ENCODE peak calls at places on chromosomes 1 and 21, in five cellular contexts. One of them, this sample, is unnamed.

GRCh38 chr1:225464851-225465792 is 37.3 kb upstream of the LBR start:
- DNase-seq in pancreas: no peak
- DNase-seq in upper lobe of right lung: no peak
- DNase-seq in activated CD8-positive, alpha-beta T cell treated with anti-CD3 and anti-CD28 coated beads for 36 hours: no peak
- DNase-seq in esophagus squamous epithelium: no peak
- DNase-seq in this sample: no peak

GRCh38 chr1:208445710-208446702 is 201.8 kb upstream of the PLXNA2 start:
- DNase-seq in pancreas: no peak
- DNase-seq in upper lobe of right lung: no peak
- DNase-seq in activated CD8-positive, alpha-beta T cell treated with anti-CD3 and anti-CD28 coated beads for 36 hours: no peak
- DNase-seq in esophagus squamous epithelium: no peak
- DNase-seq in this sample: no peak

GRCh38 chr21:30138483-30138882 is 28.1 kb downstream of the CLDN17 start:
- DNase-seq in pancreas: no peak
- DNase-seq in upper lobe of right lung: no peak
- DNase-seq in activated CD8-positive, alpha-beta T cell treated with anti-CD3 and anti-CD28 coated beads for 36 hours: no peak
- DNase-seq in esophagus squamous epithelium: no peak
- DNase-seq in this sample: no peak

GRCh38 chr1:111851552-111851951 is 95.9 kb downstream of the DDX20 start:
- DNase-seq in pancreas: no peak
- DNase-seq in upper lobe of right lung: no peak
- DNase-seq in activated CD8-positive, alpha-beta T cell treated with anti-CD3 and anti-CD28 coated beads for 36 hours: no peak
- DNase-seq in esophagus squamous epithelium: no peak
- DNase-seq in this sample: no peak

GRCh38 chr1:218495931-218496330 is 150.8 kb downstream of the TGFB2 start:
- DNase-seq in pancreas: no peak
- DNase-seq in upper lobe of right lung: no peak
- DNase-seq in activated CD8-positive, alpha-beta T cell treated with anti-CD3 and anti-CD28 coated beads for 36 hours: no peak
- DNase-seq in esophagus squamous epithelium: no peak
- DNase-seq in this sample: no peak

GRCh38 chr1:94542088-94542671 is 621 bp upstream of the F3 start:
- DNase-seq in pancreas: peak; percentile 79
- DNase-seq in upper lobe of right lung: peak; percentile 70
- DNase-seq in activated CD8-positive, alpha-beta T cell treated with anti-CD3 and anti-CD28 coated beads for 36 hours: no peak
- DNase-seq in esophagus squamous epithelium: no peak
- DNase-seq in this sample: no peak

GRCh38 chr1:41175546-41175945 is 66.6 kb downstream of the SCMH1 start:
- DNase-seq in pancreas: no peak
- DNase-seq in upper lobe of right lung: no peak
- DNase-seq in activated CD8-positive, alpha-beta T cell treated with anti-CD3 and anti-CD28 coated beads for 36 hours: no peak
- DNase-seq in esophagus squamous epithelium: no peak
- DNase-seq in this sample: no peak

GRCh38 chr1:156336242-156336641 is 1.9 kb downstream of the CCT3 start:
- DNase-seq in pancreas: no peak
- DNase-seq in upper lobe of right lung: no peak
- DNase-seq in activated CD8-positive, alpha-beta T cell treated with anti-CD3 and anti-CD28 coated beads for 36 hours: peak; percentile 27
- DNase-seq in esophagus squamous epithelium: no peak
- DNase-seq in this sample: no peak

GRCh38 chr1:29259802-29260441 is 23.6 kb downstream of the PTPRU start:
- DNase-seq in pancreas: peak; percentile 82
- DNase-seq in upper lobe of right lung: peak; percentile 76
- DNase-seq in activated CD8-positive, alpha-beta T cell treated with anti-CD3 and anti-CD28 coated beads for 36 hours: peak; percentile 37
- DNase-seq in esophagus squamous epithelium: no peak
- DNase-seq in this sample: no peak

GRCh38 chr1:109261578-109261977 is 12.2 kb downstream of the CELSR2 start:
- DNase-seq in pancreas: peak; percentile 55
- DNase-seq in upper lobe of right lung: no peak
- DNase-seq in activated CD8-positive, alpha-beta T cell treated with anti-CD3 and anti-CD28 coated beads for 36 hours: no peak
- DNase-seq in esophagus squamous epithelium: no peak
- DNase-seq in this sample: no peak

GRCh38 chr1:172778461-172779455 is 119.9 kb downstream of the FASLG start:
- DNase-seq in pancreas: no peak
- DNase-seq in upper lobe of right lung: no peak
- DNase-seq in activated CD8-positive, alpha-beta T cell treated with anti-CD3 and anti-CD28 coated beads for 36 hours: no peak
- DNase-seq in esophagus squamous epithelium: no peak
- DNase-seq in this sample: no peak

GRCh38 chr1:78369546-78369945 is 121.2 kb upstream of the PTGFR start:
- DNase-seq in pancreas: no peak
- DNase-seq in upper lobe of right lung: no peak
- DNase-seq in activated CD8-positive, alpha-beta T cell treated with anti-CD3 and anti-CD28 coated beads for 36 hours: no peak
- DNase-seq in esophagus squamous epithelium: no peak
- DNase-seq in this sample: no peak

GRCh38 chr21:35697321-35697808 is 363.0 kb downstream of the SETD4 start:
- DNase-seq in pancreas: peak; percentile 88
- DNase-seq in upper lobe of right lung: peak; percentile 76
- DNase-seq in activated CD8-positive, alpha-beta T cell treated with anti-CD3 and anti-CD28 coated beads for 36 hours: peak; percentile 9
- DNase-seq in esophagus squamous epithelium: no peak
- DNase-seq in this sample: peak; percentile 29

GRCh38 chr1:200556005-200556404 is 64.5 kb downstream of the KIF14 start:
- DNase-seq in pancreas: no peak
- DNase-seq in upper lobe of right lung: no peak
- DNase-seq in activated CD8-positive, alpha-beta T cell treated with anti-CD3 and anti-CD28 coated beads for 36 hours: no peak
- DNase-seq in esophagus squamous epithelium: no peak
- DNase-seq in this sample: no peak

GRCh38 chr1:93749894-93750301 is 68.3 kb upstream of the BCAR3 start:
- DNase-seq in pancreas: no peak
- DNase-seq in upper lobe of right lung: no peak
- DNase-seq in activated CD8-positive, alpha-beta T cell treated with anti-CD3 and anti-CD28 coated beads for 36 hours: peak; percentile 10
- DNase-seq in esophagus squamous epithelium: no peak
- DNase-seq in this sample: no peak

GRCh38 chr1:97745912-97746311 is 174.9 kb downstream of the DPYD start:
- DNase-seq in pancreas: no peak
- DNase-seq in upper lobe of right lung: no peak
- DNase-seq in activated CD8-positive, alpha-beta T cell treated with anti-CD3 and anti-CD28 coated beads for 36 hours: no peak
- DNase-seq in esophagus squamous epithelium: no peak
- DNase-seq in this sample: no peak

GRCh38 chr1:22976461-22977243 is 4.0 kb upstream of the LACTBL1 start:
- DNase-seq in pancreas: no peak
- DNase-seq in upper lobe of right lung: peak; percentile 69
- DNase-seq in activated CD8-positive, alpha-beta T cell treated with anti-CD3 and anti-CD28 coated beads for 36 hours: peak; percentile 73
- DNase-seq in esophagus squamous epithelium: peak; percentile 10
- DNase-seq in this sample: no peak

GRCh38 chr1:94738371-94738770 is 81.8 kb upstream of the SLC44A3 start:
- DNase-seq in pancreas: no peak
- DNase-seq in upper lobe of right lung: no peak
- DNase-seq in activated CD8-positive, alpha-beta T cell treated with anti-CD3 and anti-CD28 coated beads for 36 hours: no peak
- DNase-seq in esophagus squamous epithelium: no peak
- DNase-seq in this sample: no peak

GRCh38 chr1:199246716-199247115 is 607.9 kb downstream of the PTPRC start:
- DNase-seq in pancreas: no peak
- DNase-seq in upper lobe of right lung: no peak
- DNase-seq in activated CD8-positive, alpha-beta T cell treated with anti-CD3 and anti-CD28 coated beads for 36 hours: no peak
- DNase-seq in esophagus squamous epithelium: no peak
- DNase-seq in this sample: no peak

GRCh38 chr1:112383759-112384370 is 12.1 kb upstream of the CTTNBP2NL start:
- DNase-seq in pancreas: no peak
- DNase-seq in upper lobe of right lung: no peak
- DNase-seq in activated CD8-positive, alpha-beta T cell treated with anti-CD3 and anti-CD28 coated beads for 36 hours: no peak
- DNase-seq in esophagus squamous epithelium: no peak
- DNase-seq in this sample: no peak

GRCh38 chr21:44696572-44696971 is 400 bp upstream of the KRTAP10-12 start:
- DNase-seq in pancreas: no peak
- DNase-seq in upper lobe of right lung: no peak
- DNase-seq in activated CD8-positive, alpha-beta T cell treated with anti-CD3 and anti-CD28 coated beads for 36 hours: no peak
- DNase-seq in esophagus squamous epithelium: no peak
- DNase-seq in this sample: no peak

GRCh38 chr1:16716691-16717173 is 23.6 kb upstream of the RNU1-4 start:
- DNase-seq in pancreas: peak; percentile 76
- DNase-seq in upper lobe of right lung: no peak
- DNase-seq in activated CD8-positive, alpha-beta T cell treated with anti-CD3 and anti-CD28 coated beads for 36 hours: no peak
- DNase-seq in esophagus squamous epithelium: no peak
- DNase-seq in this sample: no peak

GRCh38 chr1:85678193-85678592 is 30.0 kb downstream of the ZNHIT6 start:
- DNase-seq in pancreas: no peak
- DNase-seq in upper lobe of right lung: no peak
- DNase-seq in activated CD8-positive, alpha-beta T cell treated with anti-CD3 and anti-CD28 coated beads for 36 hours: no peak
- DNase-seq in esophagus squamous epithelium: no peak
- DNase-seq in this sample: no peak

GRCh38 chr1:3198371-3199287 is 129.6 kb downstream of the PRDM16 start:
- DNase-seq in pancreas: no peak
- DNase-seq in upper lobe of right lung: no peak
- DNase-seq in activated CD8-positive, alpha-beta T cell treated with anti-CD3 and anti-CD28 coated beads for 36 hours: no peak
- DNase-seq in esophagus squamous epithelium: no peak
- DNase-seq in this sample: no peak

GRCh38 chr1:183987593-183988318 is 49.8 kb downstream of the COLGALT2 start:
- DNase-seq in pancreas: no peak
- DNase-seq in upper lobe of right lung: no peak
- DNase-seq in activated CD8-positive, alpha-beta T cell treated with anti-CD3 and anti-CD28 coated beads for 36 hours: no peak
- DNase-seq in esophagus squamous epithelium: no peak
- DNase-seq in this sample: no peak

GRCh38 chr1:3240524-3241235 is 171.7 kb downstream of the PRDM16 start:
- DNase-seq in pancreas: peak; percentile 32
- DNase-seq in upper lobe of right lung: no peak
- DNase-seq in activated CD8-positive, alpha-beta T cell treated with anti-CD3 and anti-CD28 coated beads for 36 hours: no peak
- DNase-seq in esophagus squamous epithelium: no peak
- DNase-seq in this sample: no peak

GRCh38 chr1:214685906-214686305 is 82.9 kb downstream of the CENPF start:
- DNase-seq in pancreas: no peak
- DNase-seq in upper lobe of right lung: no peak
- DNase-seq in activated CD8-positive, alpha-beta T cell treated with anti-CD3 and anti-CD28 coated beads for 36 hours: no peak
- DNase-seq in esophagus squamous epithelium: no peak
- DNase-seq in this sample: no peak

DNA sequence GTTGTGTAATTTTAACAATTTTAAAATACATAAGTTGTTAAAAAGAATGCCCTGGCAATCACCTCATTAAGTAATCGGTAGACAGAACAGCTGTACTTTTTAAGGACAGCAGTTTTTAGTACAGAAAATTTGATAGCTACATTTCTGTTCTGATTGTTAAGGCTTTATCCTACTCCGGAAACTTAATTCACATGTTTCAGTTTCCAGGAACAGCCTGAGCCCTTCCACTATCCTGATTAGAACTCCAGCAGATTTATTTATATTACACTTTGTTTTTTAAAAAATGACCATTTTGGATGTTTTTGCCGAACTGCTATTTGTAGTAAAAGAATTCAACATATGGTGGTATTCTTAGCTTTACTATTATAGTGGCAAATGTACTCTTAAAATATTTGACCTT is 8.8 kb downstream of the PRRC2C start:
- DNase-seq in pancreas: no peak
- DNase-seq in upper lobe of right lung: no peak
- DNase-seq in activated CD8-positive, alpha-beta T cell treated with anti-CD3 and anti-CD28 coated beads for 36 hours: no peak
- DNase-seq in esophagus squamous epithelium: no peak
- DNase-seq in this sample: no peak
- TF ChIP-seq CTCF in pancreas: no peak
- TF ChIP-seq CTCF in upper lobe of right lung: no peak
- TF ChIP-seq CTCF in activated CD8-positive, alpha-beta T cell treated with anti-CD3 and anti-CD28 coated beads for 36 hours: no peak
- TF ChIP-seq CTCF in esophagus squamous epithelium: no peak
- TF ChIP-seq CTCF in this sample: no peak

GRCh38 chr21:20045197-20045596 is 953.0 kb upstream of the NCAM2 start:
- DNase-seq in pancreas: no peak
- DNase-seq in upper lobe of right lung: no peak
- DNase-seq in activated CD8-positive, alpha-beta T cell treated with anti-CD3 and anti-CD28 coated beads for 36 hours: no peak
- DNase-seq in esophagus squamous epithelium: no peak
- DNase-seq in this sample: no peak

GRCh38 chr21:20040768-20041167 is 957.4 kb upstream of the NCAM2 start:
- DNase-seq in pancreas: no peak
- DNase-seq in upper lobe of right lung: no peak
- DNase-seq in activated CD8-positive, alpha-beta T cell treated with anti-CD3 and anti-CD28 coated beads for 36 hours: no peak
- DNase-seq in esophagus squamous epithelium: no peak
- DNase-seq in this sample: no peak
- TF ChIP-seq CTCF in pancreas: peak; percentile 19
- TF ChIP-seq CTCF in upper lobe of right lung: no peak
- TF ChIP-seq CTCF in activated CD8-positive, alpha-beta T cell treated with anti-CD3 and anti-CD28 coated beads for 36 hours: no peak
- TF ChIP-seq CTCF in esophagus squamous epithelium: no peak
- TF ChIP-seq CTCF in this sample: no peak

DNA sequence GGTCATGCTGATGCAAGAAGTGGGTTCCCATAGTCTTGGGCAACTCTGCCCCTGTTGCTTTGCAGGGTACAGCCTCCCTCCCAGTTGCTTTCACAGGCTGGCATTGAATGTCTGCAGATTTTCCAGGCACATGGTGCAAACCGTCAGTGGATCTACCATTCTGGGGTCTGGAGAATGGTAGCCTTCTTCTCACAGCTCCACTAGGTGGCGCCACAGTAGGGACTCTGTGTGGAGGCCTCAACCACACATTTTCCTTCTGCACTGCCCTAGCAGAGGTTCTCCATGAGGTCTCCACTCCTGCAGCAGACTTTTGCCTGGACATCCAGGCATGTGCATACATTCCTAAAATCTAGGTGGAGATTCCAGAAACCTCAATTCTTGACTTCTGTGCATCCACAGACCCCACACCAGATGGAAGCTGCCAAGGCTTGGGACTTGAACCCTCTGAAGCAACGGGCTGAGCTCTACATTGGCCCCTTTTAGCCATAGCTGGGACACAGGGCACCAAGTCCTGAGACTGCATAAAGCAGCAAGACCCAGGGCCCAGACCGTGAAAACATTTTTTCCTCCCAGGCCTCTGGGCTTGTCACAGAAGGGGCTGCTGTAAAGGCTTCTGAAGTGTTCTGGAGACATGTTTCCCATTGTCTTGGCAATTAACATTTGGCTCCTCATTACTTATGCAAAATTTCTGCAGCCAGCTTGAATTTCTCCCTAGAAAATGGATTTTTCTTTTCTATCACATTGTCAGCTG is 466.2 kb upstream of the PBX1 start:
- DNase-seq in pancreas: no peak
- DNase-seq in upper lobe of right lung: no peak
- DNase-seq in activated CD8-positive, alpha-beta T cell treated with anti-CD3 and anti-CD28 coated beads for 36 hours: peak; percentile 17
- DNase-seq in esophagus squamous epithelium: no peak
- DNase-seq in this sample: no peak
- TF ChIP-seq CTCF in pancreas: no peak
- TF ChIP-seq CTCF in upper lobe of right lung: peak; percentile 20
- TF ChIP-seq CTCF in activated CD8-positive, alpha-beta T cell treated with anti-CD3 and anti-CD28 coated beads for 36 hours: no peak
- TF ChIP-seq CTCF in esophagus squamous epithelium: peak; percentile 11
- TF ChIP-seq CTCF in this sample: no peak

GRCh38 chr21:37165606-37166005 is 92.6 kb downstream of the TTC3 start:
- DNase-seq in pancreas: no peak
- DNase-seq in upper lobe of right lung: no peak
- DNase-seq in activated CD8-positive, alpha-beta T cell treated with anti-CD3 and anti-CD28 coated beads for 36 hours: no peak
- DNase-seq in esophagus squamous epithelium: no peak
- DNase-seq in this sample: no peak

GRCh38 chr21:37168666-37169065 is 95.6 kb downstream of the TTC3 start:
- DNase-seq in pancreas: no peak
- DNase-seq in upper lobe of right lung: no peak
- DNase-seq in activated CD8-positive, alpha-beta T cell treated with anti-CD3 and anti-CD28 coated beads for 36 hours: no peak
- DNase-seq in esophagus squamous epithelium: no peak
- DNase-seq in this sample: no peak

GRCh38 chr21:37172646-37173045 is 94.5 kb downstream of the VPS26C start:
- DNase-seq in pancreas: no peak
- DNase-seq in upper lobe of right lung: no peak
- DNase-seq in activated CD8-positive, alpha-beta T cell treated with anti-CD3 and anti-CD28 coated beads for 36 hours: no peak
- DNase-seq in esophagus squamous epithelium: no peak
- DNase-seq in this sample: no peak

GRCh38 chr21:37164742-37165141 is 91.7 kb downstream of the TTC3 start:
- DNase-seq in pancreas: no peak
- DNase-seq in upper lobe of right lung: no peak
- DNase-seq in activated CD8-positive, alpha-beta T cell treated with anti-CD3 and anti-CD28 coated beads for 36 hours: no peak
- DNase-seq in esophagus squamous epithelium: no peak
- DNase-seq in this sample: no peak

DNA sequence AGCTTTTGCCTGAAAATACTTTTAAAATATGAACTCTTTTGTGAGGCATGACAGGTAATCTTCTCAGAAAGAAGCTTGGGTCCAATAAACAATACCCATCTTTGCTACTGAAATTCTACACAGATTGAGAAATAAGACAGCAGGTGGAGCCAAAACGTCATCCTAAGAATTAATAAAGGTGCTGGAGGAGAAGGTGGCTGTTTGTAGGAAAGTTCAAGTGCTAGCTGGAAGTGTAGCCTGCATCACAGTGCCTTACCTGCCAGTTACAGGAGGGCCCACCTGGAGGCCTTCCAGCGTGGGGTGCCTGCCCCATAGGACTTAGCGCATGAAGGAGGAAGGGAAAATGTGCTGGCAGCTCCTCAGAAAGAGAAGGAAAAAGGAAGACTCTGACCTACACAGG is 93.7 kb downstream of the TTC3 start:
- DNase-seq in pancreas: no peak
- DNase-seq in upper lobe of right lung: no peak
- DNase-seq in activated CD8-positive, alpha-beta T cell treated with anti-CD3 and anti-CD28 coated beads for 36 hours: no peak
- DNase-seq in esophagus squamous epithelium: no peak
- DNase-seq in this sample: no peak
- TF ChIP-seq CTCF in pancreas: peak; percentile 9
- TF ChIP-seq CTCF in upper lobe of right lung: peak; percentile 8
- TF ChIP-seq CTCF in activated CD8-positive, alpha-beta T cell treated with anti-CD3 and anti-CD28 coated beads for 36 hours: peak; percentile 32
- TF ChIP-seq CTCF in esophagus squamous epithelium: peak; percentile 12
- TF ChIP-seq CTCF in this sample: no peak

This sample was measured in omental fat pad.